ENCODE peak calls at places on chromosome 16, in seven cellular contexts. U is fibroblast of pulmonary artery, W is esophagus muscularis mucosa, F is cardiac fibroblast, C is progenitor cell of endocrine pancreas, L is RWPE1, O is sigmoid colon. S is an unnamed sample.

GRCh38 chr16:2473425-2473926 is 1.5 kb upstream of the TBC1D24 start:
- DNase-seq in U (no peak), W (no peak), F (no peak), C (no peak), L (no peak), O (no peak), S (no peak)

GRCh38 chr16:3028716-3029319 is 5.0 kb downstream of the THOC6 start:
- DNase-seq in U (no peak), W (no peak), F (no peak), C (no peak), L (no peak), O (no peak), S (no peak)

GRCh38 chr16:70570967-70571570 is 47.5 kb downstream of the SF3B3 start:
- DNase-seq in U (no peak), W (no peak), F (no peak), C (no peak), L (no peak), O (no peak), S (no peak)

GRCh38 chr16:63361032-63361624 is 1324.9 kb upstream of the CDH8 start:
- DNase-seq in U (peak; percentile 78), W (no peak), F (peak; percentile 76), C (no peak), L (peak; percentile 27), O (no peak), S (peak; percentile 67)

GRCh38 chr16:55682086-55682485 is 26.3 kb downstream of the SLC6A2 start:
- DNase-seq in U (no peak), W (no peak), F (no peak), C (no peak), L (no peak), O (no peak), S (no peak)

GRCh38 chr16:84374160-84374489 is 5.8 kb downstream of the ATP2C2 start:
- DNase-seq in U (no peak), W (no peak), F (no peak), C (no peak), L (no peak), O (no peak), S (no peak)

GRCh38 chr16:48813485-48813884 is 203.5 kb upstream of the N4BP1 start:
- DNase-seq in U (no peak), W (peak; percentile 70), F (no peak), C (no peak), L (no peak), O (no peak), S (no peak)

GRCh38 chr16:79247386-79247785 is 353.2 kb downstream of the MAF start:
- DNase-seq in U (no peak), W (peak; percentile 53), F (no peak), C (no peak), L (no peak), O (no peak), S (no peak)

GRCh38 chr16:4263504-4264436 is 9.1 kb downstream of the TFAP4 start:
- DNase-seq in U (peak; percentile 92), W (peak; percentile 92), F (peak; percentile 81), C (no peak), L (peak; percentile 30), O (peak; percentile 96), S (no peak)

GRCh38 chr16:83470406-83470805 is 337.4 kb upstream of the HSBP1 start:
- DNase-seq in U (peak; percentile 16), W (no peak), F (peak; percentile 39), C (no peak), L (no peak), O (no peak), S (no peak)

GRCh38 chr16:88633684-88634140 is 4.7 kb upstream of the IL17C start:
- DNase-seq in U (peak; percentile 31), W (no peak), F (peak; percentile 30), C (no peak), L (no peak), O (no peak), S (peak; percentile 35)

GRCh38 chr16:12874135-12874534 is 27.3 kb upstream of the SHISA9 start:
- DNase-seq in U (peak; percentile 34), W (no peak), F (peak; percentile 74), C (no peak), L (peak; percentile 67), O (no peak), S (peak; percentile 78)

GRCh38 chr16:8880839-8881510 is 1.2 kb upstream of the LITAFD start:
- DNase-seq in U (no peak), W (no peak), F (no peak), C (no peak), L (no peak), O (no peak), S (no peak)

GRCh38 chr16:88472042-88472441 is 19.0 kb downstream of the ZFPM1 start:
- DNase-seq in U (no peak), W (no peak), F (no peak), C (no peak), L (no peak), O (no peak), S (no peak)

GRCh38 chr16:11612110-11612981 is 25.6 kb upstream of the LITAF start:
- DNase-seq in U (no peak), W (no peak), F (no peak), C (no peak), L (peak; percentile 63), O (no peak), S (peak; percentile 92)

GRCh38 chr16:84380405-84380804 is 12.1 kb downstream of the ATP2C2 start:
- DNase-seq in U (no peak), W (no peak), F (no peak), C (no peak), L (no peak), O (no peak), S (no peak)

GRCh38 chr16:9099131-9099625 is 7.7 kb downstream of the HAPSTR1 start:
- DNase-seq in U (no peak), W (no peak), F (peak; percentile 83), C (no peak), L (peak; percentile 30), O (no peak), S (peak; percentile 58)

GRCh38 chr16:64165368-64165767 is 956.5 kb downstream of the CDH11 start:
- DNase-seq in U (no peak), W (no peak), F (no peak), C (no peak), L (no peak), O (no peak), S (no peak)

GRCh38 chr16:64238576-64238975 is 883.3 kb downstream of the CDH11 start:
- DNase-seq in U (no peak), W (no peak), F (peak; percentile 41), C (no peak), L (peak; percentile 1), O (no peak), S (peak; percentile 16)

GRCh38 chr16:84175351-84176081 is 11.3 kb downstream of the TAF1C start:
- DNase-seq in U (peak; percentile 44), W (no peak), F (peak; percentile 45), C (peak; percentile 47), L (peak; percentile 81), O (no peak), S (peak; percentile 67)

GRCh38 chr16:2979669-2980226 is 498 bp downstream of the PKMYT1 start:
- DNase-seq in U (no peak), W (no peak), F (no peak), C (no peak), L (no peak), O (no peak), S (no peak)

GRCh38 chr16:66587881-66588600 is 8.8 kb downstream of the CMTM2 start:
- DNase-seq in U (no peak), W (no peak), F (no peak), C (no peak), L (no peak), O (no peak), S (no peak)

GRCh38 chr16:52861614-52862022 is 191.1 kb downstream of the CHD9NB start:
- DNase-seq in U (peak; percentile 1), W (peak; percentile 81), F (no peak), C (peak; percentile 17), L (peak; percentile 23), O (no peak), S (peak; percentile 46)
- TF ChIP-seq CTCF in U (peak; percentile 4), W (no peak), F (no peak), C (peak; percentile 71), L (no peak), O (no peak), S (peak; percentile 30)

GRCh38 chr16:69143116-69143515 is 10.7 kb downstream of the UTP4 start:
- DNase-seq in U (peak; percentile 10), W (no peak), F (peak; percentile 3), C (no peak), L (no peak), O (no peak), S (no peak)
- TF ChIP-seq CTCF in U (no peak), W (no peak), F (peak; percentile 11), C (no peak), L (no peak), O (no peak), S (no peak)

GRCh38 chr16:81939164-81940067 is 71.9 kb downstream of the SDR42E1 start:
- DNase-seq in U (no peak), W (peak; percentile 37), F (no peak), C (no peak), L (no peak), O (no peak), S (no peak)
- TF ChIP-seq CTCF in U (no peak), W (no peak), F (no peak), C (no peak), L (no peak), O (no peak), S (no peak)

GRCh38 chr16:77844801-77845200 is 56.4 kb downstream of the VAT1L start:
- DNase-seq in U (no peak), W (no peak), F (no peak), C (no peak), L (no peak), O (no peak), S (no peak)
- TF ChIP-seq CTCF in U (no peak), W (no peak), F (no peak), C (no peak), L (no peak), O (no peak), S (no peak)

DNA sequence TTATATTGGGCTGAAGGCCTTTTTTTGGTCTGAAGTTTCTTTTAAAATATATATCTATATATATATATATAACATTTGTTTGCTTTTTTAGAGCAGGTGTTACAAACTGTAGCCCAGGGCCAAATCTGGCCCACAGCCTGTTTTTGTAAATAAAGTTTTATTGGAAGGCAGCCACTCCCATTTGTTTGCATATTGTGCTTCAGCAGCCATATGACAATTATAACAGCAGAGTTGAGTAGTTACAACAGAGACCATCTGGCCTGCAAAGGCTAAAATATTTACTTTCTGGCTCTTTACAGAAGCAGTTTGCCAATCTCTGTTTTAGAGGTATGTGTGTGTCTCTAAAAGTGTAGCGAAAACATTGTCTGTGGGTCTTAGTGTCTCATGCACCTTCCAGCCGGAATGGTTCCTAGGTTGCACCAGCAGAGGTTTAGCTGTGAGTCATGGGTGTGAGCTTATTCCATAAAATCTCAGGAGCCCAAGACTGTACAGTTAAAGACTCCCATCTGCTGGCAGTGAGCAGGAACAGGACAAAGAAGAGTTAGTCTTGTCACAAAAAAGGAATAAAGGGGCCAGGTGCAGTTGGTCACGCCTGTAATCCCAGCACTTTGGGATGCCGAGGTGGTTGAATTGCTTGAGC is 23.8 kb downstream of the LCMT1 start:
- DNase-seq in U (peak; percentile 40), W (no peak), F (peak; percentile 68), C (no peak), L (peak; percentile 26), O (no peak), S (peak; percentile 36)
- TF ChIP-seq CTCF in U (peak; percentile 19), W (no peak), F (peak; percentile 38), C (no peak), L (no peak), O (no peak), S (peak; percentile 21)

DNA sequence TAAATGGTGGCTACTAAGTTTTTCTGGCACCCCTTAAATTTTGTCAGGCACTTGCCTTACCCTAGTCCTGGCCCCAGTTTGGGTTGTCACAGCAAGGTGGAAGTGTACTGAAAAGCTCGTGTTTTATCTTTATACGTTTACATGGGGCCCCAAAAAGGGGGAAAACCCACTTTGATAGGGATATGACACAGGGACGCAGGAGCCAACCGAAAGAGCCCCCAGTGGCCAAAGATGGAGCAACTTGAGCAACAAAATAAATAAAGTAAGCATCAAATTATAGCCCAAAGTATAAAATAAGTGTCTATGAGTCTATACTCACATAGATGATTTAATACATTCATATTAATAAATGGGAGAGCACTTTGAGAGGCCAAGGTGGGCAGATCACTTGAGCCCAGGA is 5.0 kb upstream of the CETP start:
- DNase-seq in U (no peak), W (no peak), F (no peak), C (no peak), L (no peak), O (no peak), S (no peak)
- TF ChIP-seq CTCF in U (peak; percentile 19), W (no peak), F (peak; percentile 24), C (no peak), L (no peak), O (no peak), S (no peak)

S was measured in MCF 10A.